ENCODE peak calls at places on chromosomes 5 and 9, in four cellular contexts. M is transverse colon, O is T-helper 9 cell, K is cerebellar cortex. I is an unnamed sample.
A peak's percentile ranks its signal among the peaks of the same experiment; 100 is the strongest.

GRCh38 chr9:115106642-115107041 is 11.3 kb downstream of the TNC start:
- DNase-seq in M (no peak), O (no peak), K (no peak), I (no peak)

GRCh38 chr9:136665704-136666363 is 3.1 kb downstream of the EGFL7 start:
- DNase-seq in M (no peak), O (no peak), K (no peak), I (peak; percentile 32)

GRCh38 chr5:138696501-138696900 is 56.7 kb upstream of the CTNNA1 start:
- DNase-seq in M (no peak), O (no peak), K (no peak), I (no peak)

GRCh38 chr9:78026947-78027346 is 4.7 kb downstream of the GNAQ start:
- DNase-seq in M (no peak), O (no peak), K (no peak), I (no peak)

GRCh38 chr9:19988281-19988680 is 199.4 kb upstream of the SLC24A2 start:
- DNase-seq in M (no peak), O (no peak), K (peak; percentile 81), I (no peak)

GRCh38 chr5:176716320-176716719 is 69.0 kb downstream of the TSPAN17 start:
- DNase-seq in M (no peak), O (no peak), K (peak; percentile 81), I (no peak)

GRCh38 chr5:135423158-135423925 is 23.8 kb downstream of the DCANP1 start:
- DNase-seq in M (no peak), O (no peak), K (no peak), I (no peak)

GRCh38 chr9:133735894-133736293 is 2.3 kb downstream of the SARDH start:
- DNase-seq in M (no peak), O (no peak), K (no peak), I (no peak)

GRCh38 chr9:100084145-100084478 is 14.7 kb downstream of the ERP44 start:
- DNase-seq in M (no peak), O (no peak), K (no peak), I (no peak)

GRCh38 chr9:88988796-88989641 is 2.2 kb upstream of the S1PR3 start:
- DNase-seq in M (no peak), O (no peak), K (no peak), I (no peak)

GRCh38 chr9:108889649-108890067 is 27.6 kb downstream of the ACTL7A start:
- DNase-seq in M (no peak), O (no peak), K (peak; percentile 23), I (no peak)

GRCh38 chr9:15622596-15622995 is 69.8 kb downstream of the CCDC171 start:
- DNase-seq in M (no peak), O (no peak), K (peak; percentile 23), I (no peak)

I was measured in mucosa of descending colon.